ENCODE peak calls at places on chromosomes 5 and 9, in ten cellular contexts. One of them, this sample, is unnamed.

GRCh38 chr9:138050472-138051330 is 173.1 kb downstream of the CACNA1B start:
- DNase-seq in NCI-H1694 treated with DMSO at 0.1 percent for 48 hours: no peak
- DNase-seq in RCC 7860: no peak
- DNase-seq in NCI-H226: no peak
- DNase-seq in EL: no peak
- DNase-seq in neuronal stem cell: no peak
- DNase-seq in BJ: no peak
- DNase-seq in ascending aorta: no peak
- DNase-seq in hippocampal formation: no peak
- DNase-seq in activated CD8-positive, alpha-beta T cell treated with anti-CD3 and anti-CD28 coated beads for 36 hours: no peak
- DNase-seq in this sample: no peak

GRCh38 chr5:59037041-59037440 is 454.2 kb downstream of the RAB3C start:
- DNase-seq in NCI-H1694 treated with DMSO at 0.1 percent for 48 hours: no peak
- DNase-seq in RCC 7860: no peak
- DNase-seq in NCI-H226: no peak
- DNase-seq in EL: no peak
- DNase-seq in neuronal stem cell: no peak
- DNase-seq in BJ: no peak
- DNase-seq in ascending aorta: no peak
- DNase-seq in hippocampal formation: no peak
- DNase-seq in activated CD8-positive, alpha-beta T cell treated with anti-CD3 and anti-CD28 coated beads for 36 hours: no peak
- DNase-seq in this sample: no peak

GRCh38 chr9:38251036-38251335 is 141.5 kb upstream of the ALDH1B1 start:
- DNase-seq in NCI-H1694 treated with DMSO at 0.1 percent for 48 hours: no peak
- DNase-seq in RCC 7860: no peak
- DNase-seq in NCI-H226: no peak
- DNase-seq in EL: no peak
- DNase-seq in neuronal stem cell: no peak
- DNase-seq in BJ: no peak
- DNase-seq in ascending aorta: no peak
- DNase-seq in hippocampal formation: no peak
- DNase-seq in activated CD8-positive, alpha-beta T cell treated with anti-CD3 and anti-CD28 coated beads for 36 hours: no peak
- DNase-seq in this sample: no peak

GRCh38 chr9:36504154-36504550 is 68.5 kb upstream of the MELK start:
- DNase-seq in NCI-H1694 treated with DMSO at 0.1 percent for 48 hours: no peak
- DNase-seq in RCC 7860: no peak
- DNase-seq in NCI-H226: no peak
- DNase-seq in EL: no peak
- DNase-seq in neuronal stem cell: no peak
- DNase-seq in BJ: no peak
- DNase-seq in ascending aorta: no peak
- DNase-seq in hippocampal formation: no peak
- DNase-seq in activated CD8-positive, alpha-beta T cell treated with anti-CD3 and anti-CD28 coated beads for 36 hours: peak
- DNase-seq in this sample: no peak

GRCh38 chr5:58411372-58411771 is 48.5 kb downstream of the PLK2 start:
- DNase-seq in NCI-H1694 treated with DMSO at 0.1 percent for 48 hours: no peak
- DNase-seq in RCC 7860: no peak
- DNase-seq in NCI-H226: no peak
- DNase-seq in EL: no peak
- DNase-seq in neuronal stem cell: no peak
- DNase-seq in BJ: no peak
- DNase-seq in ascending aorta: no peak
- DNase-seq in hippocampal formation: no peak
- DNase-seq in activated CD8-positive, alpha-beta T cell treated with anti-CD3 and anti-CD28 coated beads for 36 hours: no peak
- DNase-seq in this sample: no peak

GRCh38 chr5:66518052-66518451 is 78.1 kb upstream of the MAST4 start:
- DNase-seq in NCI-H1694 treated with DMSO at 0.1 percent for 48 hours: no peak
- DNase-seq in RCC 7860: no peak
- DNase-seq in NCI-H226: peak
- DNase-seq in EL: no peak
- DNase-seq in neuronal stem cell: no peak
- DNase-seq in BJ: no peak
- DNase-seq in ascending aorta: no peak
- DNase-seq in hippocampal formation: no peak
- DNase-seq in activated CD8-positive, alpha-beta T cell treated with anti-CD3 and anti-CD28 coated beads for 36 hours: no peak
- DNase-seq in this sample: no peak

GRCh38 chr5:80481019-80481893 is 6.6 kb upstream of the FAM151B start:
- DNase-seq in NCI-H1694 treated with DMSO at 0.1 percent for 48 hours: peak
- DNase-seq in RCC 7860: peak
- DNase-seq in NCI-H226: peak
- DNase-seq in EL: peak
- DNase-seq in neuronal stem cell: no peak
- DNase-seq in BJ: no peak
- DNase-seq in ascending aorta: no peak
- DNase-seq in hippocampal formation: no peak
- DNase-seq in activated CD8-positive, alpha-beta T cell treated with anti-CD3 and anti-CD28 coated beads for 36 hours: peak
- DNase-seq in this sample: peak

GRCh38 chr5:147226512-147226911 is 8.3 kb upstream of the STK32A start:
- DNase-seq in NCI-H1694 treated with DMSO at 0.1 percent for 48 hours: no peak
- DNase-seq in RCC 7860: no peak
- DNase-seq in NCI-H226: no peak
- DNase-seq in EL: no peak
- DNase-seq in neuronal stem cell: no peak
- DNase-seq in BJ: no peak
- DNase-seq in ascending aorta: no peak
- DNase-seq in hippocampal formation: no peak
- DNase-seq in activated CD8-positive, alpha-beta T cell treated with anti-CD3 and anti-CD28 coated beads for 36 hours: no peak
- DNase-seq in this sample: no peak

GRCh38 chr5:55480781-55481180 is 54.0 kb downstream of the PLPP1 start:
- DNase-seq in NCI-H1694 treated with DMSO at 0.1 percent for 48 hours: no peak
- DNase-seq in RCC 7860: no peak
- DNase-seq in NCI-H226: no peak
- DNase-seq in EL: peak
- DNase-seq in neuronal stem cell: no peak
- DNase-seq in BJ: no peak
- DNase-seq in ascending aorta: no peak
- DNase-seq in hippocampal formation: no peak
- DNase-seq in activated CD8-positive, alpha-beta T cell treated with anti-CD3 and anti-CD28 coated beads for 36 hours: no peak
- DNase-seq in this sample: no peak

GRCh38 chr5:132354381-132354780 is 15.1 kb upstream of the SLC22A5 start:
- DNase-seq in NCI-H1694 treated with DMSO at 0.1 percent for 48 hours: no peak
- DNase-seq in RCC 7860: no peak
- DNase-seq in NCI-H226: no peak
- DNase-seq in EL: no peak
- DNase-seq in neuronal stem cell: no peak
- DNase-seq in BJ: no peak
- DNase-seq in ascending aorta: no peak
- DNase-seq in hippocampal formation: no peak
- DNase-seq in activated CD8-positive, alpha-beta T cell treated with anti-CD3 and anti-CD28 coated beads for 36 hours: no peak
- DNase-seq in this sample: no peak

GRCh38 chr5:178121450-178122276 is 8.3 kb downstream of the N4BP3 start:
- DNase-seq in NCI-H1694 treated with DMSO at 0.1 percent for 48 hours: no peak
- DNase-seq in RCC 7860: no peak
- DNase-seq in NCI-H226: no peak
- DNase-seq in EL: no peak
- DNase-seq in neuronal stem cell: no peak
- DNase-seq in BJ: no peak
- DNase-seq in ascending aorta: no peak
- DNase-seq in hippocampal formation: no peak
- DNase-seq in activated CD8-positive, alpha-beta T cell treated with anti-CD3 and anti-CD28 coated beads for 36 hours: no peak
- DNase-seq in this sample: peak

GRCh38 chr5:146016764-146017484 is 80.5 kb downstream of the SH3RF2 start:
- DNase-seq in NCI-H1694 treated with DMSO at 0.1 percent for 48 hours: no peak
- DNase-seq in RCC 7860: no peak
- DNase-seq in NCI-H226: no peak
- DNase-seq in EL: no peak
- DNase-seq in neuronal stem cell: no peak
- DNase-seq in BJ: no peak
- DNase-seq in ascending aorta: no peak
- DNase-seq in hippocampal formation: no peak
- DNase-seq in activated CD8-positive, alpha-beta T cell treated with anti-CD3 and anti-CD28 coated beads for 36 hours: no peak
- DNase-seq in this sample: peak

GRCh38 chr5:111016801-111017200 is 54.7 kb upstream of the TSLP start:
- DNase-seq in NCI-H1694 treated with DMSO at 0.1 percent for 48 hours: no peak
- DNase-seq in RCC 7860: no peak
- DNase-seq in NCI-H226: peak
- DNase-seq in EL: no peak
- DNase-seq in neuronal stem cell: no peak
- DNase-seq in BJ: no peak
- DNase-seq in ascending aorta: no peak
- DNase-seq in hippocampal formation: no peak
- DNase-seq in activated CD8-positive, alpha-beta T cell treated with anti-CD3 and anti-CD28 coated beads for 36 hours: no peak
- DNase-seq in this sample: peak

GRCh38 chr5:174386306-174386705 is 338.1 kb upstream of the MSX2 start:
- DNase-seq in NCI-H1694 treated with DMSO at 0.1 percent for 48 hours: no peak
- DNase-seq in RCC 7860: peak
- DNase-seq in NCI-H226: no peak
- DNase-seq in EL: peak
- DNase-seq in neuronal stem cell: no peak
- DNase-seq in BJ: peak
- DNase-seq in ascending aorta: no peak
- DNase-seq in hippocampal formation: no peak
- DNase-seq in activated CD8-positive, alpha-beta T cell treated with anti-CD3 and anti-CD28 coated beads for 36 hours: no peak
- DNase-seq in this sample: peak

GRCh38 chr5:40385544-40385943 is 294.2 kb upstream of the PTGER4 start:
- DNase-seq in NCI-H1694 treated with DMSO at 0.1 percent for 48 hours: no peak
- DNase-seq in RCC 7860: peak
- DNase-seq in NCI-H226: peak
- DNase-seq in EL: peak
- DNase-seq in neuronal stem cell: no peak
- DNase-seq in BJ: no peak
- DNase-seq in ascending aorta: no peak
- DNase-seq in hippocampal formation: no peak
- DNase-seq in activated CD8-positive, alpha-beta T cell treated with anti-CD3 and anti-CD28 coated beads for 36 hours: no peak
- DNase-seq in this sample: peak

GRCh38 chr9:85427749-85428148 is 314.0 kb downstream of the AGTPBP1 start:
- DNase-seq in NCI-H1694 treated with DMSO at 0.1 percent for 48 hours: no peak
- DNase-seq in RCC 7860: no peak
- DNase-seq in NCI-H226: no peak
- DNase-seq in EL: no peak
- DNase-seq in neuronal stem cell: no peak
- DNase-seq in BJ: no peak
- DNase-seq in ascending aorta: no peak
- DNase-seq in hippocampal formation: no peak
- DNase-seq in activated CD8-positive, alpha-beta T cell treated with anti-CD3 and anti-CD28 coated beads for 36 hours: no peak
- DNase-seq in this sample: no peak

GRCh38 chr5:72117281-72117680 is 10.0 kb downstream of the MAP1B start:
- DNase-seq in NCI-H1694 treated with DMSO at 0.1 percent for 48 hours: no peak
- DNase-seq in RCC 7860: no peak
- DNase-seq in NCI-H226: no peak
- DNase-seq in EL: no peak
- DNase-seq in neuronal stem cell: no peak
- DNase-seq in BJ: no peak
- DNase-seq in ascending aorta: no peak
- DNase-seq in hippocampal formation: no peak
- DNase-seq in activated CD8-positive, alpha-beta T cell treated with anti-CD3 and anti-CD28 coated beads for 36 hours: no peak
- DNase-seq in this sample: peak

GRCh38 chr9:78297672-78297961 is 692 bp downstream of the PSAT1 start:
- DNase-seq in NCI-H1694 treated with DMSO at 0.1 percent for 48 hours: no peak
- DNase-seq in RCC 7860: peak
- DNase-seq in NCI-H226: peak
- DNase-seq in EL: no peak
- DNase-seq in neuronal stem cell: no peak
- DNase-seq in BJ: no peak
- DNase-seq in ascending aorta: no peak
- DNase-seq in hippocampal formation: peak
- DNase-seq in activated CD8-positive, alpha-beta T cell treated with anti-CD3 and anti-CD28 coated beads for 36 hours: no peak
- DNase-seq in this sample: peak

GRCh38 chr9:21110708-21111576 is 30.7 kb downstream of the IFNW1 start:
- DNase-seq in NCI-H1694 treated with DMSO at 0.1 percent for 48 hours: peak
- DNase-seq in RCC 7860: peak
- DNase-seq in NCI-H226: peak
- DNase-seq in EL: peak
- DNase-seq in neuronal stem cell: peak
- DNase-seq in BJ: no peak
- DNase-seq in ascending aorta: no peak
- DNase-seq in hippocampal formation: peak
- DNase-seq in activated CD8-positive, alpha-beta T cell treated with anti-CD3 and anti-CD28 coated beads for 36 hours: peak
- DNase-seq in this sample: peak

GRCh38 chr9:75855509-75855908 is 35.0 kb upstream of the PCSK5 start:
- DNase-seq in NCI-H1694 treated with DMSO at 0.1 percent for 48 hours: no peak
- DNase-seq in RCC 7860: peak
- DNase-seq in NCI-H226: no peak
- DNase-seq in EL: no peak
- DNase-seq in neuronal stem cell: no peak
- DNase-seq in BJ: no peak
- DNase-seq in ascending aorta: no peak
- DNase-seq in hippocampal formation: no peak
- DNase-seq in activated CD8-positive, alpha-beta T cell treated with anti-CD3 and anti-CD28 coated beads for 36 hours: peak
- DNase-seq in this sample: peak

GRCh38 chr5:113489299-113489698 is 1.0 kb upstream of the MCC start:
- DNase-seq in NCI-H1694 treated with DMSO at 0.1 percent for 48 hours: no peak
- DNase-seq in RCC 7860: peak
- DNase-seq in NCI-H226: peak
- DNase-seq in EL: peak
- DNase-seq in neuronal stem cell: no peak
- DNase-seq in BJ: peak
- DNase-seq in ascending aorta: peak
- DNase-seq in hippocampal formation: no peak
- DNase-seq in activated CD8-positive, alpha-beta T cell treated with anti-CD3 and anti-CD28 coated beads for 36 hours: peak
- DNase-seq in this sample: peak

This sample was measured in cardiac fibroblast.